ENCODE peak calls at places on chromosomes 6 and 20, in seven cellular contexts. R is retina; B is CD4-positive, CD25-positive, alpha-beta regulatory T cell; N is adipocyte; S is kidney epithelial cell; E is GM10248; G is hepatic stellate cell. V is an unnamed sample.

GRCh38 chr6:1609662-1610496 is at the start of gene FOXC1:
- DNase-seq in E (peak), B (no peak), R (peak), S (peak), N (peak), G (peak), V (peak)

GRCh38 chr6:1908784-1909183 is 299.1 kb downstream of the FOXC1 start:
- DNase-seq in S (no peak), R (no peak), G (peak), E (no peak), B (no peak), N (no peak), V (no peak)

GRCh38 chr6:52534966-52535390 is 41.9 kb downstream of the TRAM2 start:
- DNase-seq in G (no peak), S (no peak), E (no peak), R (no peak), N (no peak), B (peak), V (no peak)

GRCh38 chr20:61436674-61437279 is 184.7 kb downstream of the CDH4 start:
- DNase-seq in G (peak), E (no peak), S (peak), R (peak), N (no peak), B (no peak), V (no peak)

GRCh38 chr20:58907481-58908137 is 55.1 kb downstream of the GNAS start:
- DNase-seq in S (peak), E (peak), N (peak), B (peak), G (peak), R (peak), V (peak)

GRCh38 chr20:19903168-19903676 is 113.9 kb upstream of the NAA20 start:
- DNase-seq in N (peak), E (peak), R (no peak), S (no peak), B (peak), G (peak), V (no peak)

GRCh38 chr6:24431045-24431451 is 28.3 kb downstream of the MRS2 start:
- DNase-seq in S (peak), N (peak), B (peak), G (peak), R (peak), E (peak), V (peak)

GRCh38 chr6:408599-409102 is 17.1 kb downstream of the IRF4 start:
- DNase-seq in E (no peak), R (no peak), S (no peak), N (peak), B (no peak), G (peak), V (peak)

GRCh38 chr6:22153384-22154158 is 143.3 kb downstream of the PRL start:
- DNase-seq in R (no peak), S (peak), B (no peak), G (no peak), E (no peak), N (no peak), V (no peak)

GRCh38 chr20:57008217-57008616 is 258.2 kb downstream of the BMP7 start:
- DNase-seq in G (no peak), B (no peak), S (peak), N (peak), E (no peak), R (peak), V (no peak)

GRCh38 chr6:132023490-132023889 is 72.3 kb upstream of the CCN2 start:
- DNase-seq in B (no peak), E (no peak), S (no peak), R (no peak), G (no peak), N (no peak), V (no peak)

GRCh38 chr6:55014321-55015088 is 159.8 kb upstream of the HCRTR2 start:
- DNase-seq in S (no peak), B (no peak), R (no peak), G (no peak), E (no peak), N (peak), V (no peak)

GRCh38 chr20:19692685-19693119 is 65.4 kb upstream of the RIN2 start:
- DNase-seq in N (peak), G (peak), S (peak), B (peak), R (peak), E (peak), V (peak)

GRCh38 chr6:132252113-132252512 is 149.2 kb downstream of the MOXD1 start:
- DNase-seq in S (no peak), R (no peak), N (no peak), B (no peak), E (no peak), G (no peak), V (no peak)

GRCh38 chr6:34145161-34146020 is 496 bp downstream of the GRM4 start:
- DNase-seq in B (peak), R (peak), N (peak), E (no peak), S (no peak), G (peak), V (peak)

GRCh38 chr6:169621311-169621710 is 80.5 kb downstream of the WDR27 start:
- DNase-seq in S (no peak), G (no peak), N (no peak), E (no peak), R (no peak), B (no peak), V (no peak)

GRCh38 chr20:25033250-25033940 is 24.5 kb downstream of the ACSS1 start:
- DNase-seq in S (no peak), G (no peak), E (no peak), B (no peak), N (no peak), R (no peak), V (peak)

GRCh38 chr6:89281779-89282246 is 33.3 kb downstream of the GABRR2 start:
- DNase-seq in N (no peak), R (no peak), S (no peak), E (peak), G (peak), B (peak), V (peak)

GRCh38 chr20:49560186-49560585 is 7.8 kb downstream of the PTGIS start:
- DNase-seq in B (no peak), R (no peak), N (no peak), G (no peak), E (no peak), S (no peak), V (no peak)

GRCh38 chr6:2266845-2267244 is 21.4 kb upstream of the GMDS start:
- DNase-seq in B (no peak), G (no peak), S (no peak), N (no peak), R (no peak), E (no peak), V (no peak)

GRCh38 chr6:155417454-155417853 is 38.2 kb downstream of the NOX3 start:
- DNase-seq in E (peak), G (peak), N (peak), R (no peak), B (peak), S (no peak), V (peak)

GRCh38 chr20:54416770-54417169 is 58.6 kb upstream of the DOK5 start:
- DNase-seq in S (no peak), N (no peak), E (no peak), G (no peak), B (no peak), R (no peak), V (no peak)

GRCh38 chr6:44500074-44500473 is 112.6 kb downstream of the CDC5L start:
- DNase-seq in S (no peak), N (no peak), E (no peak), B (no peak), G (no peak), R (no peak), V (no peak)

GRCh38 chr6:78824045-78824444 is 43.3 kb upstream of the IRAK1BP1 start:
- DNase-seq in G (no peak), S (no peak), E (no peak), R (no peak), B (no peak), N (no peak), V (no peak)

GRCh38 chr6:141932685-141933084 is 200.0 kb upstream of the GJE1 start:
- DNase-seq in N (no peak), S (no peak), G (no peak), R (no peak), E (no peak), B (no peak), V (no peak)

GRCh38 chr6:160750276-160750689 is 48.2 kb downstream of the PLG start:
- DNase-seq in R (no peak), G (no peak), B (no peak), N (no peak), E (peak), S (no peak), V (no peak)

GRCh38 chr6:136035378-136036070 is 184.0 kb downstream of the PDE7B start:
- DNase-seq in N (peak), E (no peak), B (no peak), R (no peak), S (no peak), G (no peak), V (no peak)

V was measured in small intestine.